ENCODE peak calls at places on chromosomes 12 and 14, in eight cellular contexts. C is heart right ventricle; Y is glutamatergic neuron; U is AG20443; M is stimulated activated CD8-positive, alpha-beta memory T cell treated with anti-CD3 and anti-CD28 coated beads, Interleukin-15, amount 100 ng/mL, for 4 hours; E is heart left ventricle; W is kidney tubule cell; A is foreskin keratinocyte. H is an unnamed sample.

GRCh38 chr12:26125451-26126339 is 858 bp upstream of the BHLHE41 start:
- DNase-seq in C (peak; percentile 74), Y (peak; percentile 76), U (peak; percentile 73), M (no peak), E (peak; percentile 87), W (peak; percentile 95), A (peak; percentile 82), H (peak; percentile 90)

GRCh38 chr12:79522237-79522636 is 168.5 kb downstream of the PAWR start:
- DNase-seq in C (no peak), Y (no peak), U (no peak), M (no peak), E (no peak), W (no peak), A (no peak), H (no peak)

GRCh38 chr12:92509156-92509758 is 193.5 kb upstream of the PLEKHG7 start:
- DNase-seq in C (no peak), Y (no peak), U (no peak), M (no peak), E (no peak), W (peak; percentile 32), A (peak; percentile 63), H (no peak)

GRCh38 chr14:101033006-101033405 is 129.5 kb upstream of the RTL1 start:
- DNase-seq in C (no peak), Y (no peak), U (no peak), M (no peak), E (no peak), W (no peak), A (no peak), H (peak; percentile 8)

GRCh38 chr12:51970904-51971646 is 19.6 kb downstream of the ACVR1B start:
- DNase-seq in C (no peak), Y (peak; percentile 35), U (no peak), M (no peak), E (no peak), W (peak; percentile 82), A (peak; percentile 92), H (no peak)

GRCh38 chr12:11707535-11707934 is 58.1 kb downstream of the ETV6 start:
- DNase-seq in C (peak; percentile 54), Y (no peak), U (no peak), M (no peak), E (peak; percentile 73), W (no peak), A (no peak), H (peak; percentile 91)

GRCh38 chr12:52530905-52531304 is 10.7 kb upstream of the KRT5 start:
- DNase-seq in C (no peak), Y (no peak), U (no peak), M (no peak), E (no peak), W (no peak), A (no peak), H (no peak)

GRCh38 chr12:48197549-48197966 is 5.5 kb downstream of the OR10AD1 start:
- DNase-seq in C (no peak), Y (no peak), U (peak; percentile 42), M (no peak), E (no peak), W (peak; percentile 56), A (no peak), H (no peak)

GRCh38 chr14:84963518-84963917 is 566.4 kb upstream of the FLRT2 start:
- DNase-seq in C (no peak), Y (no peak), U (no peak), M (no peak), E (no peak), W (no peak), A (no peak), H (no peak)

GRCh38 chr12:79688376-79689040 is 2.3 kb downstream of the PAWR start:
- DNase-seq in C (no peak), Y (no peak), U (no peak), M (no peak), E (no peak), W (peak; percentile 35), A (no peak), H (no peak)

GRCh38 chr14:103624860-103625259 is 4.2 kb upstream of the KLC1 start:
- DNase-seq in C (peak; percentile 63), Y (no peak), U (peak; percentile 90), M (no peak), E (peak; percentile 82), W (peak; percentile 88), A (no peak), H (peak; percentile 83)

GRCh38 chr12:72747460-72747859 is 475.3 kb downstream of the TRHDE start:
- DNase-seq in C (no peak), Y (no peak), U (no peak), M (no peak), E (no peak), W (peak; percentile 53), A (no peak), H (no peak)

H was measured in adrenal gland.